ENCODE peak calls at places on chromosomes 1 and 21, in six cellular contexts. Q is LoVo; Z is CD8-positive, alpha-beta memory T cell; U is mesenchymal stem cell; R is H9; Y is activated naive CD4-positive, alpha-beta T cell. T is an unnamed sample.

GRCh38 chr1:157955860-157956259 is 37.6 kb upstream of the KIRREL1 start:
- DNase-seq in Q (no peak), Z (no peak), U (no peak), R (no peak), Y (no peak), T (no peak)

GRCh38 chr1:162846256-162847212 is 14.4 kb downstream of the CCDC190 start:
- DNase-seq in Q (no peak), Z (no peak), U (peak), R (no peak), Y (no peak), T (no peak)

GRCh38 chr1:184037849-184038591 is 492 bp upstream of the COLGALT2 start:
- DNase-seq in Q (no peak), Z (no peak), U (no peak), R (no peak), Y (no peak), T (no peak)

GRCh38 chr1:57949168-57949567 is 525.3 kb upstream of the DAB1 start:
- DNase-seq in Q (no peak), Z (no peak), U (no peak), R (no peak), Y (no peak), T (no peak)

GRCh38 chr1:47479664-47480063 is 41.8 kb downstream of the FOXD2 start:
- DNase-seq in Q (no peak), Z (no peak), U (no peak), R (no peak), Y (no peak), T (no peak)

GRCh38 chr1:234980657-234981396 is 147.8 kb downstream of the TOMM20 start:
- DNase-seq in Q (peak), Z (peak), U (peak), R (no peak), Y (peak), T (no peak)

GRCh38 chr1:223141021-223141420 is 2.0 kb downstream of the TLR5 start:
- DNase-seq in Q (no peak), Z (no peak), U (peak), R (no peak), Y (no peak), T (no peak)

GRCh38 chr1:216044538-216044937 is 378.7 kb downstream of the USH2A start:
- DNase-seq in Q (no peak), Z (no peak), U (no peak), R (no peak), Y (no peak), T (no peak)

GRCh38 chr1:38929476-38929875 is 12.2 kb downstream of the RHBDL2 start:
- DNase-seq in Q (no peak), Z (no peak), U (no peak), R (peak), Y (no peak), T (no peak)

GRCh38 chr1:55885619-55886018 is 670.5 kb upstream of the USP24 start:
- DNase-seq in Q (no peak), Z (no peak), U (no peak), R (no peak), Y (no peak), T (no peak)

GRCh38 chr1:226064168-226064815 is 1.8 kb downstream of the H3-3A start:
- DNase-seq in Q (peak), Z (peak), U (peak), R (no peak), Y (no peak), T (no peak)

GRCh38 chr1:245133995-245134715 is 20.6 kb upstream of the KIF26B start:
- DNase-seq in Q (no peak), Z (no peak), U (no peak), R (no peak), Y (no peak), T (no peak)

GRCh38 chr21:32329331-32329730 is 30.7 kb downstream of the MRAP start:
- DNase-seq in Q (no peak), Z (no peak), U (peak), R (no peak), Y (no peak), T (no peak)

GRCh38 chr1:46555081-46555432 is 3.6 kb upstream of the KNCN start:
- DNase-seq in Q (no peak), Z (no peak), U (no peak), R (no peak), Y (no peak), T (no peak)

GRCh38 chr1:224430511-224431113 is 4.0 kb downstream of the WDR26 start:
- DNase-seq in Q (no peak), Z (peak), U (peak), R (no peak), Y (no peak), T (no peak)

GRCh38 chr21:23401278-23401677 is 2206.0 kb downstream of the MRPL39 start:
- DNase-seq in Q (no peak), Z (no peak), U (no peak), R (no peak), Y (no peak), T (no peak)

T was measured in mesothelial cell of epicardium.